ENCODE peak calls at places on chromosomes 3 and 15, in nine cellular contexts. Z is osteoblast, O is PC-9, W is gastrocnemius medialis, P is GM23248, S is testis, N is prostate gland, X is tibial artery, J is Panc1. U is an unnamed sample. For H3K36me3 and H3K4me1, the result is how much of the 10 kb centered on the place peaks cover.

GRCh38 chr3:60431599-60431958 is 819.7 kb downstream of the FHIT start:
- DNase-seq in Z (peak), O (no peak), W (no peak), P (peak), S (peak), N (no peak), X (no peak), J (no peak), U (peak)

GRCh38 chr3:149898771-149899170 is 71.9 kb downstream of the PFN2 start:
- DNase-seq in Z (peak), O (no peak), W (peak), P (peak), S (peak), N (no peak), X (no peak), J (no peak), U (no peak)

GRCh38 chr3:178223876-178224275 is 312.4 kb upstream of the KCNMB2 start:
- DNase-seq in Z (peak), O (no peak), W (no peak), P (no peak), S (no peak), N (no peak), X (no peak), J (no peak), U (no peak)

GRCh38 chr15:78620021-78620838 is 566 bp downstream of the CHRNA3 start:
- DNase-seq in Z (peak), O (no peak), W (no peak), P (peak), S (peak), N (no peak), X (peak), J (no peak), U (peak)

GRCh38 chr3:70065666-70066253 is 66.2 kb downstream of the SAMMSON start:
- DNase-seq in Z (no peak), O (no peak), W (no peak), P (no peak), S (no peak), N (no peak), X (no peak), J (no peak), U (peak)

GRCh38 chr3:110343945-110344344 is 727.7 kb upstream of the NECTIN3 start:
- DNase-seq in Z (no peak), O (no peak), W (no peak), P (peak), S (no peak), N (no peak), X (no peak), J (no peak), U (no peak)

GRCh38 chr3:152289708-152290107 is 21.0 kb downstream of the MBNL1 start:
- DNase-seq in Z (no peak), O (no peak), W (no peak), P (peak), S (no peak), N (no peak), X (no peak), J (no peak), U (no peak)

GRCh38 chr3:134874737-134875413 is 79.8 kb downstream of the EPHB1 start:
- DNase-seq in Z (no peak), O (no peak), W (no peak), P (peak), S (peak), N (no peak), X (no peak), J (no peak), U (no peak)

GRCh38 chr15:25787855-25788521 is 75.1 kb downstream of the ATP10A start:
- DNase-seq in Z (peak), O (no peak), W (no peak), P (peak), S (no peak), N (no peak), X (peak), J (no peak), U (no peak)

GRCh38 chr3:101223016-101223415 is 97.4 kb downstream of the IMPG2 start:
- DNase-seq in Z (no peak), O (no peak), W (no peak), P (peak), S (no peak), N (no peak), X (no peak), J (no peak), U (no peak)

GRCh38 chr3:29186982-29187718 is 93.7 kb upstream of the RBMS3 start:
- DNase-seq in Z (no peak), O (peak), W (no peak), P (peak), S (no peak), N (no peak), X (no peak), J (peak), U (no peak)

GRCh38 chr3:174097686-174098085 is 700.1 kb downstream of the NLGN1 start:
- DNase-seq in Z (no peak), O (no peak), W (no peak), P (no peak), S (no peak), N (no peak), X (no peak), J (no peak), U (no peak)

GRCh38 chr3:135907422-135908165 is 57.9 kb upstream of the PPP2R3A start:
- DNase-seq in Z (no peak), O (peak), W (no peak), P (no peak), S (no peak), N (peak), X (no peak), J (no peak), U (no peak)

GRCh38 chr15:36356978-36357582 is 222.3 kb upstream of the CDIN1 start:
- DNase-seq in Z (peak), O (no peak), W (no peak), P (peak), S (no peak), N (no peak), X (peak), J (no peak), U (no peak)

GRCh38 chr15:84638103-84638502 is 16.0 kb downstream of the WDR73 start:
- DNase-seq in Z (peak), O (no peak), W (no peak), P (peak), S (no peak), N (no peak), X (no peak), J (no peak), U (no peak)

GRCh38 chr3:39990532-39990931 is 181.1 kb downstream of the MYRIP start:
- DNase-seq in Z (peak), O (no peak), W (no peak), P (peak), S (peak), N (peak), X (no peak), J (peak), U (peak)

GRCh38 chr3:100210777-100211145 is 50.0 kb upstream of the TBC1D23 start:
- DNase-seq in Z (peak), O (no peak), W (no peak), P (peak), S (no peak), N (no peak), X (no peak), J (no peak), U (peak)

GRCh38 chr3:138054057-138054456 is 44.1 kb downstream of the CLDN18 start:
- DNase-seq in Z (no peak), O (no peak), W (no peak), P (no peak), S (no peak), N (no peak), X (no peak), J (no peak), U (no peak)

GRCh38 chr15:90955911-90956310 is 1.2 kb downstream of the RCCD1 start:
- DNase-seq in Z (no peak), O (no peak), W (no peak), P (no peak), S (no peak), N (no peak), X (no peak), J (no peak), U (no peak)

GRCh38 chr3:19934098-19934566 is at the start of gene EFHB:
- DNase-seq in Z (no peak), O (no peak), W (no peak), P (peak), S (peak), N (no peak), X (no peak), J (no peak), U (peak)

GRCh38 chr3:167940241-167940640 is 155.5 kb downstream of the GOLIM4 start:
- DNase-seq in Z (no peak), O (no peak), W (no peak), P (peak), S (no peak), N (no peak), X (no peak), J (no peak), U (no peak)

GRCh38 chr3:89221913-89222312 is 114.5 kb downstream of the EPHA3 start:
- DNase-seq in Z (no peak), O (no peak), W (no peak), P (no peak), S (no peak), N (no peak), X (no peak), J (no peak), U (no peak)

GRCh38 chr3:36461588-36461987 is 81.3 kb downstream of the STAC start:
- DNase-seq in Z (no peak), O (no peak), W (no peak), P (peak), S (no peak), N (no peak), X (no peak), J (no peak), U (no peak)

GRCh38 chr15:40982855-40983254 is 29.6 kb downstream of the CHAC1 start:
- DNase-seq in Z (peak), O (no peak), W (no peak), P (peak), S (no peak), N (no peak), X (peak), J (no peak), U (no peak)

GRCh38 chr15:42544858-42545629 is 3.5 kb downstream of the LRRC57 start:
- DNase-seq in Z (peak), O (no peak), W (no peak), P (no peak), S (no peak), N (no peak), X (no peak), J (no peak), U (no peak)

GRCh38 chr15:70714575-70714974 is 48.8 kb downstream of the UACA start:
- DNase-seq in Z (no peak), O (peak), W (no peak), P (peak), S (no peak), N (peak), X (no peak), J (no peak), U (peak)

GRCh38 chr3:187913617-187914033 is 168.4 kb upstream of the BCL6 start:
- DNase-seq in Z (no peak), O (peak), W (no peak), P (peak), S (no peak), N (no peak), X (no peak), J (peak), U (no peak)

GRCh38 chr3:78912217-78912616 is 855.6 kb downstream of the ROBO1 start:
- DNase-seq in Z (no peak), O (no peak), W (no peak), P (no peak), S (no peak), N (no peak), X (no peak), J (no peak), U (no peak)

GRCh38 chr3:190865419-190865818 is 2.9 kb upstream of the GMNC start:
- DNase-seq in Z (no peak), O (no peak), W (no peak), P (no peak), S (no peak), N (no peak), X (no peak), J (no peak), U (no peak)

GRCh38 chr3:23594897-23595670 is 210.7 kb upstream of the UBE2E1 start:
- DNase-seq in Z (no peak), O (no peak), W (peak), P (peak), S (no peak), N (no peak), X (no peak), J (no peak), U (no peak)

GRCh38 chr3:138082085-138082991 is 33.1 kb downstream of the DZIP1L start:
- DNase-seq in Z (no peak), O (peak), W (no peak), P (peak), S (no peak), N (peak), X (no peak), J (no peak), U (no peak)

GRCh38 chr15:43893956-43894355 is 67.2 kb downstream of the WDR76 start:
- DNase-seq in Z (no peak), O (no peak), W (no peak), P (no peak), S (peak), N (no peak), X (no peak), J (no peak), U (no peak)

GRCh38 chr3:42960282-42960681 is 18.8 kb upstream of the GASK1A start:
- DNase-seq in Z (no peak), O (no peak), W (no peak), P (peak), S (no peak), N (no peak), X (no peak), J (no peak), U (no peak)

GRCh38 chr15:79090487-79091203 is at the start of gene RASGRF1:
- DNase-seq in Z (peak), O (no peak), W (no peak), P (peak), S (peak), N (no peak), X (peak), J (no peak), U (no peak)

GRCh38 chr3:141331370-141332318 is 36.7 kb upstream of the ZBTB38 start:
- DNase-seq in Z (peak), O (peak), W (peak), P (peak), S (no peak), N (no peak), X (peak), J (peak), U (no peak)

GRCh38 chr3:138479355-138479964 is 45.0 kb downstream of the ESYT3 start:
- DNase-seq in Z (no peak), O (no peak), W (no peak), P (peak), S (peak), N (no peak), X (no peak), J (peak), U (peak)

GRCh38 chr3:157819826-157820517 is 286.2 kb downstream of the SHOX2 start:
- DNase-seq in Z (no peak), O (no peak), W (no peak), P (no peak), S (no peak), N (no peak), X (no peak), J (no peak), U (no peak)

GRCh38 chr3:10194328-10195071 is 29.8 kb downstream of the IRAK2 start:
- DNase-seq in Z (no peak), O (no peak), W (peak), P (peak), S (peak), N (peak), X (peak), J (no peak), U (no peak)

GRCh38 chr3:69738291-69738690 is 973 bp upstream of the MITF start:
- DNase-seq in Z (peak), O (peak), W (no peak), P (peak), S (no peak), N (no peak), X (no peak), J (no peak), U (no peak)

DNA sequence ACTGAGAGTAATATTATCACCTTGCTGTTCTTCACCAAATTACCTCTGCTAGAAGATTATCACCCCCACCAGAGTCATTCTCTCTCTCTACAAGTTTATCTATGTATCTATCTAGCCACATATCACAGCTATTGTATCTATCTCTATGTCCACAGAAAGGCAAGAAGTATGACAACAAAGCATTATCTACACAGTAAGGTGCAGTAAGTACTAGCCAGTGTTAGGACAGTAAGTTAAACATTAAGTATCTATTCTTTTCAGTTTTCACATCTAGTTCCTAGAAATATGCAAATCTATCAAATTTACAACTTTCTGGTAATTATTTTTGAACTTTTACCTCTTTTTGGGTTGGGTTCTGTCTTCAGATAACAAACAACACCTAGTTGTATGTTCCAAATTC is 26.5 kb upstream of the XXYLT1 start:
- DNase-seq in Z (no peak), O (no peak), W (no peak), P (no peak), S (no peak), N (no peak), X (no peak), J (no peak), U (no peak)
- H3K36me3 ChIP-seq in Z (under half), O (under half), W (under half), P (under half), S (under half), N (under half), X (under half), J (under half), U (under half)

GRCh38 chr3:57757642-57758297 is 1.7 kb downstream of the SLMAP start:
- DNase-seq in Z (no peak), O (peak), W (peak), P (peak), S (no peak), N (peak), X (no peak), J (no peak), U (peak)

GRCh38 chr3:57756528-57757401 is 656 bp downstream of the SLMAP start:
- DNase-seq in Z (peak), O (peak), W (peak), P (peak), S (peak), N (peak), X (peak), J (no peak), U (peak)

GRCh38 chr3:57756022-57756527 is at the start of gene SLMAP:
- DNase-seq in Z (peak), O (peak), W (peak), P (peak), S (peak), N (peak), X (peak), J (peak), U (peak)

GRCh38 chr3:57755368-57756021 is 614 bp upstream of the SLMAP start:
- DNase-seq in Z (no peak), O (peak), W (no peak), P (peak), S (peak), N (peak), X (no peak), J (no peak), U (peak)

DNA sequence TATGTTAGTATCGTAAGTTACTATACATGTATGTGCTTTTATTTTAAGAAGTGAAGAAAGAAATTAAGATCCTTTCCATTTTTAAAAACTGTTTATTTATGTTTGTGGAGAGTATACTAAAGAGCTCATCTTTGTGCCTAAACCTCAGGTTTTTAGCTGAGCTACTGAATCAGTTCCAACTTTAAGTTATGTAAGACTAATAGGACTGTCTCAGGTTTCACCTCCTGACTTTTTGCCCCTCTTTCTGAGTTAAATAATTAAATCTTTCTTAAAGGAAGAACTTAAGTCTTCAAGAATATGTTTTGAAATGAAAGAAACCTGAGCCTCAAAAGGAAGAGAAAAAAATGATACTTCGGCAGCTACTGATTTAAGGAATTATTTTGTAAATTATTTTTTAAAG is 2.6 kb downstream of the SLMAP start:
- DNase-seq in Z (peak), O (peak), W (no peak), P (peak), S (no peak), N (no peak), X (no peak), J (no peak), U (no peak)
- H3K4me3 ChIP-seq in Z (peak), O (peak), W (peak), P (peak), S (no peak), N (no peak), X (no peak), J (peak), U (peak)

GRCh38 chr3:45612918-45613602 is 18.5 kb downstream of the LIMD1 start:
- DNase-seq in Z (no peak), O (peak), W (no peak), P (peak), S (no peak), N (no peak), X (no peak), J (no peak), U (peak)
- H3K4me1 ChIP-seq in Z (under half), O (under half), W (half or more), P (under half), S (half or more), N (under half), X (under half), J (under half), U (under half)

DNA sequence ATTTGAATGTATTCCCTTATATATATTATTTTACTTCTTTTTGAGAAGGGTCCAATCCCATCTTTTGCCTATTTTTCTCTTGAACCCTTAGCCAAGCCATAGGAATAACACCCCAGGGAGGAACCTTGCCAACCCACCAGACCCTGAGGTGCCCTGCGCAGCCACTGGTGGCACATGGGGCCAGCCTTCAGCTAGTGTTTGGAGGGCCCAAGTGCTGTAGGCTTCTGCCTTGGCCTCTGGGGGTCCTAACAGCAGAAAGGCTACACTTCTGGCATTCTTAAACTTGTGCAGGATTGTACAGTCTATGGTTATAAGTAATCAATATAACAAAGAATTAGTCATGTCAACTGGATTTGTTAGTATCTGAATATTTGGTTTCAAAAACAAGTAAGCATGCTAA is 34.5 kb downstream of the RUVBL1 start:
- DNase-seq in Z (no peak), O (no peak), W (no peak), P (no peak), S (no peak), N (no peak), X (no peak), J (no peak), U (no peak)
- H3K36me3 ChIP-seq in Z (under half), O (under half), W (under half), P (under half), S (under half), N (under half), X (under half), J (under half), U (under half)

GRCh38 chr3:126208182-126208581 is 27.8 kb upstream of the ALDH1L1 start:
- DNase-seq in Z (peak), O (no peak), W (no peak), P (no peak), S (no peak), N (no peak), X (no peak), J (no peak), U (no peak)

GRCh38 chr3:126209741-126210140 is 29.4 kb upstream of the ALDH1L1 start:
- DNase-seq in Z (no peak), O (no peak), W (no peak), P (no peak), S (no peak), N (no peak), X (no peak), J (no peak), U (no peak)

GRCh38 chr3:126207166-126207565 is 26.8 kb upstream of the ALDH1L1 start:
- DNase-seq in Z (no peak), O (no peak), W (no peak), P (no peak), S (no peak), N (no peak), X (no peak), J (no peak), U (no peak)

GRCh38 chr3:126205717-126206655 is 25.6 kb upstream of the ALDH1L1 start:
- DNase-seq in Z (no peak), O (no peak), W (no peak), P (no peak), S (peak), N (no peak), X (no peak), J (no peak), U (no peak)

DNA sequence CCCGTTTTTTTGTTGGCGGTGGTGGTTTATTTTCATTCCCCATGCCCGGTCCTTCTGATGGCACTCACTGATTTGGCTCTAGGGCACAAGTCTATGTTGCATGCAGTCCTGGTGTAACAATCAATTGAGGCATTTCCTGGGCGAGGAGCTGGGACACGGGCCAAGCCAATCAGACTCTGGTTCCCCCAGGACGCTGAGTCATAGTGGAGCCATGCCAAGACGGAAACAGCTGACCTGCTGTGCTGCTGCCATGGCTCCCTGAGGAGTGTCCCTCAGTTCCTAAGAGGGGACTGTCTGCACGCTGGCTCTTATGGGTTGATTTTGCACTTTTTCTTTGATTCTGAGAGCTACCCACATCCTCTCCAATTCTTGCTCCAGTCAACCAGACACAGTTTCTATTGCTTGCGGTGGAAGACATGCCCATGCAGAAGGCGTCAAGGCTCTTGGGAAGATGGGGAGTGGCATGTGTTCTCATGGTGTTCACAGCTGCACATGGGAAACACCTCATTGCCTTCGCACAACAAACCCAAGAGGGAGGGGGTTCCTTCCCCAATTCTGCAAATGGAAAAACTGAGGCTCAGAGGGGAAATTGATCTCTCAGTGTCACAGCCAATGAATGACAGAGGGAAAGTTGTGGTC is 28.4 kb upstream of the ALDH1L1 start:
- DNase-seq in Z (peak), O (peak), W (peak), P (peak), S (peak), N (peak), X (peak), J (no peak), U (peak)
- H3K4me3 ChIP-seq in Z (peak), O (no peak), W (no peak), P (no peak), S (no peak), N (no peak), X (no peak), J (no peak), U (no peak)